ENCODE peak calls at places on chromosome 14, in four cellular contexts. E, Y, U and O are unnamed samples.

GRCh38 chr14:52346778-52347177 is 32.7 kb downstream of the PTGER2 start:
- DNase-seq in E (no peak), Y (no peak), U (no peak), O (no peak)

GRCh38 chr14:91414475-91415342 is 2.9 kb downstream of the CCDC88C start:
- DNase-seq in E (no peak), Y (no peak), U (no peak), O (no peak)

GRCh38 chr14:105168979-105169507 is 467 bp upstream of the JAG2 start:
- DNase-seq in E (no peak), Y (no peak), U (no peak), O (peak; percentile 37)

GRCh38 chr14:40164083-40164482 is 731.9 kb upstream of the FBXO33 start:
- DNase-seq in E (no peak), Y (no peak), U (peak; percentile 48), O (no peak)

GRCh38 chr14:73795974-73796373 is 55.7 kb upstream of the PTGR2 start:
- DNase-seq in E (peak; percentile 73), Y (no peak), U (peak; percentile 87), O (no peak)

GRCh38 chr14:105581551-105582341 is 55.4 kb downstream of the TMEM121 start:
- DNase-seq in E (no peak), Y (no peak), U (no peak), O (no peak)

GRCh38 chr14:95294834-95295599 is 24.7 kb downstream of the CLMN start:
- DNase-seq in E (no peak), Y (no peak), U (no peak), O (peak; percentile 72)

GRCh38 chr14:86712176-86712575 is 1182.2 kb downstream of the FLRT2 start:
- DNase-seq in E (no peak), Y (no peak), U (no peak), O (no peak)

GRCh38 chr14:22420598-22421186 is 168.3 kb downstream of the DAD1 start:
- DNase-seq in E (no peak), Y (no peak), U (no peak), O (no peak)

GRCh38 chr14:64196668-64197411 is 97.3 kb downstream of the ESR2 start:
- DNase-seq in E (peak; percentile 54), Y (no peak), U (peak; percentile 30), O (peak; percentile 54)

GRCh38 chr14:103140316-103141109 is 17.3 kb downstream of the TNFAIP2 start:
- DNase-seq in E (no peak), Y (no peak), U (peak; percentile 86), O (no peak)

GRCh38 chr14:54083549-54084239 is 127.1 kb upstream of the BMP4 start:
- DNase-seq in E (no peak), Y (no peak), U (no peak), O (no peak)